ENCODE peak calls at places on chromosome 14, in eight cellular contexts. B, N, H, C, E, G, K and F are unnamed samples.

GRCh38 chr14:22982477-22983245 is at the start of gene AJUBA:
- DNase-seq in E (peak; percentile 82), C (peak; percentile 93), G (peak; percentile 89), K (peak; percentile 82), B (no peak), N (peak; percentile 87), H (peak; percentile 88), F (peak; percentile 83)

GRCh38 chr14:71521736-71522135 is 410.5 kb upstream of the RGS6 start:
- DNase-seq in H (no peak), N (no peak), B (no peak), G (no peak), C (no peak), K (no peak), E (no peak), F (peak; percentile 37)

GRCh38 chr14:95137804-95138167 is 19.5 kb downstream of the DICER1 start:
- DNase-seq in E (no peak), B (no peak), K (no peak), H (no peak), C (peak; percentile 35), N (no peak), G (no peak), F (no peak)

GRCh38 chr14:37903561-37904191 is 304.0 kb upstream of the SSTR1 start:
- DNase-seq in B (no peak), C (peak; percentile 10), K (peak; percentile 8), H (peak; percentile 37), G (peak; percentile 47), N (no peak), E (no peak), F (peak; percentile 75)

GRCh38 chr14:84857571-84857970 is 672.4 kb upstream of the FLRT2 start:
- DNase-seq in K (no peak), B (no peak), N (no peak), E (no peak), C (no peak), H (no peak), G (no peak), F (no peak)

GRCh38 chr14:85426068-85426935 is 103.6 kb upstream of the FLRT2 start:
- DNase-seq in C (no peak), N (no peak), E (no peak), H (no peak), G (no peak), K (no peak), B (no peak), F (no peak)

GRCh38 chr14:70416322-70416716 is 571 bp downstream of the SYNJ2BP start:
- DNase-seq in K (no peak), B (no peak), H (no peak), E (no peak), C (no peak), N (no peak), G (no peak), F (peak; percentile 81)

GRCh38 chr14:34833545-34834523 is 41.3 kb downstream of the BAZ1A start:
- DNase-seq in C (no peak), G (peak; percentile 45), K (no peak), B (no peak), N (no peak), E (no peak), H (peak; percentile 56), F (no peak)

GRCh38 chr14:36027354-36027753 is 149.2 kb downstream of the PTCSC3 start:
- DNase-seq in N (no peak), C (no peak), K (no peak), E (no peak), B (no peak), H (no peak), G (no peak), F (no peak)

GRCh38 chr14:22981090-22982012 is 1.0 kb downstream of the AJUBA start:
- DNase-seq in K (peak; percentile 33), B (no peak), C (no peak), H (no peak), N (no peak), E (no peak), G (peak; percentile 18), F (no peak)

GRCh38 chr14:31745741-31746140 is 184.5 kb downstream of the NUBPL start:
- DNase-seq in K (no peak), C (no peak), E (no peak), N (no peak), H (no peak), B (no peak), G (no peak), F (no peak)

GRCh38 chr14:50230601-50231474 is 540 bp downstream of the SOS2 start:
- DNase-seq in B (no peak), C (peak; percentile 68), K (peak; percentile 40), H (peak; percentile 42), G (peak; percentile 74), E (peak; percentile 76), N (no peak), F (peak; percentile 87)

GRCh38 chr14:71060795-71061455 is 153.7 kb downstream of the PCNX1 start:
- DNase-seq in E (no peak), C (no peak), G (no peak), H (no peak), N (no peak), K (no peak), B (no peak), F (no peak)

GRCh38 chr14:85054178-85054577 is 475.8 kb upstream of the FLRT2 start:
- DNase-seq in B (no peak), K (no peak), G (no peak), N (no peak), H (no peak), E (no peak), C (no peak), F (no peak)

GRCh38 chr14:93045965-93046695 is 69.6 kb downstream of the ITPK1 start:
- DNase-seq in B (peak; percentile 22), E (no peak), K (no peak), N (peak; percentile 21), H (no peak), C (no peak), G (no peak), F (no peak)

GRCh38 chr14:82565825-82566224 is 1032.2 kb upstream of the SEL1L start:
- DNase-seq in N (no peak), B (no peak), H (no peak), C (no peak), E (no peak), G (no peak), K (no peak), F (peak; percentile 27)

GRCh38 chr14:54737132-54737711 is 165.4 kb downstream of the GCH1 start:
- DNase-seq in E (no peak), N (peak; percentile 44), H (no peak), K (no peak), B (peak; percentile 15), G (peak; percentile 86), C (no peak), F (no peak)

GRCh38 chr14:35789651-35790050 is 19.4 kb downstream of the RALGAPA1 start:
- DNase-seq in H (no peak), K (no peak), N (no peak), B (no peak), C (no peak), G (peak; percentile 61), E (no peak), F (no peak)

GRCh38 chr14:102646615-102647014 is 54.2 kb downstream of the RCOR1 start:
- DNase-seq in K (no peak), G (no peak), B (no peak), E (no peak), C (no peak), N (no peak), H (no peak), F (peak; percentile 27)

GRCh38 chr14:85572845-85573244 is 42.9 kb downstream of the FLRT2 start:
- DNase-seq in E (no peak), K (no peak), N (peak; percentile 45), B (no peak), H (no peak), G (no peak), C (no peak), F (no peak)

GRCh38 chr14:30656190-30656632 is 34.1 kb downstream of the SCFD1 start:
- DNase-seq in E (no peak), H (peak; percentile 45), K (peak; percentile 38), B (no peak), N (no peak), C (no peak), G (peak; percentile 28), F (peak; percentile 32)

GRCh38 chr14:100662850-100663527 is 63.7 kb upstream of the DLK1 start:
- DNase-seq in G (peak; percentile 53), K (peak; percentile 74), N (no peak), B (no peak), C (peak; percentile 54), E (no peak), H (peak; percentile 66), F (peak; percentile 76)

GRCh38 chr14:93173943-93174395 is 10.7 kb downstream of the MOAP1 start:
- DNase-seq in E (no peak), C (no peak), G (no peak), K (no peak), N (no peak), B (no peak), H (no peak), F (no peak)

GRCh38 chr14:68939893-68940613 is 39.0 kb downstream of the ACTN1 start:
- DNase-seq in B (peak; percentile 92), E (no peak), H (no peak), N (peak; percentile 96), C (peak; percentile 89), K (no peak), G (no peak), F (no peak)

GRCh38 chr14:95464524-95464923 is 51.9 kb downstream of the SYNE3 start:
- DNase-seq in B (no peak), G (peak; percentile 38), H (no peak), C (no peak), K (no peak), E (no peak), N (no peak), F (no peak)

GRCh38 chr14:70086685-70087379 is 101.9 kb downstream of the SLC8A3 start:
- DNase-seq in C (no peak), K (peak; percentile 35), N (peak; percentile 20), H (peak; percentile 67), B (no peak), G (peak; percentile 22), E (no peak), F (peak; percentile 37)

GRCh38 chr14:105507247-105507646 is 16.2 kb downstream of the TEDC1 start:
- DNase-seq in H (no peak), E (no peak), K (no peak), C (no peak), B (no peak), N (no peak), G (no peak), F (no peak)

GRCh38 chr14:103104389-103104653 is 9.8 kb downstream of the EXOC3L4 start:
- DNase-seq in E (no peak), B (no peak), C (no peak), N (no peak), G (no peak), H (no peak), K (no peak), F (peak; percentile 68)

GRCh38 chr14:102688290-102688689 is 89.0 kb upstream of the TRAF3 start:
- DNase-seq in K (no peak), C (no peak), G (no peak), H (no peak), N (no peak), B (no peak), E (no peak), F (no peak)

GRCh38 chr14:89629383-89629782 is 212.3 kb upstream of the FOXN3 start:
- DNase-seq in G (peak; percentile 35), K (no peak), N (no peak), H (no peak), E (no peak), B (no peak), C (no peak), F (no peak)

GRCh38 chr14:55062517-55063351 is 11.3 kb downstream of the MAPK1IP1L start:
- DNase-seq in N (no peak), E (no peak), B (no peak), G (no peak), C (peak; percentile 25), H (no peak), K (no peak), F (no peak)